ENCODE peak calls at places on chromosome 4, in seven cellular contexts. Z, D, P, L, E, F and Q are unnamed samples.
A peak's percentile ranks its signal among the peaks of the same experiment; 100 is the strongest.

GRCh38 chr4:4990857-4991540 is 28.3 kb downstream of the CYTL1 start:
- DNase-seq in D (no peak), L (peak; percentile 40), Z (no peak), E (no peak), P (peak; percentile 92), F (peak; percentile 78), Q (no peak)

GRCh38 chr4:182768821-182769220 is 148.4 kb downstream of the DCTD start:
- DNase-seq in F (no peak), D (no peak), E (no peak), Z (no peak), P (no peak), L (no peak), Q (no peak)

GRCh38 chr4:177574446-177574845 is 132.2 kb upstream of the AGA start:
- DNase-seq in D (no peak), L (no peak), F (no peak), E (no peak), P (no peak), Z (no peak), Q (no peak)

GRCh38 chr4:10917475-10918103 is 233.0 kb upstream of the CLNK start:
- DNase-seq in F (no peak), Z (no peak), D (no peak), P (no peak), L (no peak), E (no peak), Q (no peak)

GRCh38 chr4:46404961-46405360 is 15.0 kb upstream of the GABRA2 start:
- DNase-seq in F (no peak), E (no peak), P (peak; percentile 69), Z (peak; percentile 59), L (no peak), D (peak; percentile 24), Q (no peak)

GRCh38 chr4:52554606-52555355 is 104.3 kb downstream of the USP46 start:
- DNase-seq in Z (no peak), E (no peak), L (no peak), D (no peak), P (no peak), F (no peak), Q (no peak)

GRCh38 chr4:157294575-157294974 is 74.0 kb downstream of the GRIA2 start:
- DNase-seq in L (no peak), E (no peak), D (no peak), F (no peak), P (no peak), Z (no peak), Q (no peak)

GRCh38 chr4:13888112-13888511 is 260.6 kb upstream of the BOD1L1 start:
- DNase-seq in F (peak; percentile 85), L (no peak), P (no peak), D (no peak), E (no peak), Z (no peak), Q (no peak)

GRCh38 chr4:164252286-164252685 is 501.6 kb upstream of the SMIM31 start:
- DNase-seq in P (no peak), L (no peak), E (peak; percentile 15), D (no peak), Z (no peak), F (no peak), Q (no peak)

GRCh38 chr4:5894266-5894665 is 1.4 kb upstream of the CRMP1 start:
- DNase-seq in D (no peak), Z (peak; percentile 56), P (no peak), E (no peak), L (no peak), F (no peak), Q (peak; percentile 58)

GRCh38 chr4:16752150-16752549 is 146.3 kb downstream of the LDB2 start:
- DNase-seq in L (peak; percentile 4), E (no peak), D (no peak), P (no peak), F (no peak), Z (no peak), Q (no peak)

GRCh38 chr4:134326866-134327265 is 125.3 kb upstream of the PABPC4L start:
- DNase-seq in Z (no peak), F (no peak), E (no peak), P (peak; percentile 34), L (no peak), D (no peak), Q (no peak)

GRCh38 chr4:149166886-149167285 is 648.8 kb downstream of the IQCM start:
- DNase-seq in F (no peak), E (no peak), Z (no peak), D (no peak), L (no peak), P (no peak), Q (no peak)

GRCh38 chr4:138935-139334 is 14.6 kb downstream of the ZNF718 start:
- DNase-seq in F (no peak), D (no peak), P (no peak), Z (no peak), L (no peak), E (no peak), Q (no peak)

GRCh38 chr4:140857111-140857510 is 100.9 kb upstream of the TBC1D9 start:
- DNase-seq in L (no peak), D (no peak), F (no peak), P (no peak), Z (no peak), E (no peak), Q (no peak)

GRCh38 chr4:141462361-141462760 is 174.0 kb upstream of the IL15 start:
- DNase-seq in E (no peak), D (no peak), F (no peak), P (no peak), L (no peak), Z (no peak), Q (no peak)

GRCh38 chr4:137711502-137711901 is 179.2 kb upstream of the PCDH18 start:
- DNase-seq in Z (no peak), P (no peak), D (no peak), F (no peak), E (no peak), L (no peak), Q (no peak)

GRCh38 chr4:165748321-165748720 is 124.7 kb upstream of the TLL1 start:
- DNase-seq in F (no peak), P (no peak), D (no peak), Z (no peak), E (no peak), L (no peak), Q (no peak)

GRCh38 chr4:30866907-30867306 is 146.7 kb downstream of the PCDH7 start:
- DNase-seq in L (no peak), F (no peak), D (no peak), E (no peak), Z (no peak), P (no peak), Q (no peak)

GRCh38 chr4:52869196-52869595 is 7.1 kb downstream of the RASL11B start:
- DNase-seq in P (peak; percentile 91), D (no peak), E (no peak), Z (peak; percentile 50), F (no peak), L (peak; percentile 36), Q (no peak)

GRCh38 chr4:119025916-119026661 is 109.5 kb upstream of the MYOZ2 start:
- DNase-seq in Z (no peak), E (no peak), F (peak; percentile 90), P (no peak), L (no peak), D (peak; percentile 54), Q (no peak)

GRCh38 chr4:8188085-8188484 is 11.0 kb upstream of the SH3TC1 start:
- DNase-seq in P (peak; percentile 58), E (no peak), D (no peak), Z (no peak), L (no peak), F (no peak), Q (no peak)

GRCh38 chr4:173656898-173657297 is 126.9 kb upstream of the HAND2 start:
- DNase-seq in P (no peak), F (no peak), Z (no peak), D (no peak), E (no peak), L (no peak), Q (no peak)

GRCh38 chr4:155952546-155952945 is 1.1 kb downstream of the CTSO start:
- DNase-seq in Z (no peak), F (no peak), E (no peak), P (no peak), D (no peak), L (no peak), Q (no peak)

GRCh38 chr4:152734699-152735050 is 44.9 kb downstream of the TIGD4 start:
- DNase-seq in P (no peak), D (no peak), Z (no peak), L (no peak), E (no peak), F (no peak), Q (no peak)

GRCh38 chr4:3418029-3418762 is 23.6 kb upstream of the HGFAC start:
- DNase-seq in D (no peak), L (no peak), F (no peak), E (no peak), Z (peak; percentile 7), P (peak; percentile 55), Q (no peak)
- TF ChIP-seq CTCF in D (no peak), L (peak; percentile 21), F (peak; percentile 21), E (peak; percentile 24), Z (peak; percentile 52), P (no peak), Q (no peak)

DNA sequence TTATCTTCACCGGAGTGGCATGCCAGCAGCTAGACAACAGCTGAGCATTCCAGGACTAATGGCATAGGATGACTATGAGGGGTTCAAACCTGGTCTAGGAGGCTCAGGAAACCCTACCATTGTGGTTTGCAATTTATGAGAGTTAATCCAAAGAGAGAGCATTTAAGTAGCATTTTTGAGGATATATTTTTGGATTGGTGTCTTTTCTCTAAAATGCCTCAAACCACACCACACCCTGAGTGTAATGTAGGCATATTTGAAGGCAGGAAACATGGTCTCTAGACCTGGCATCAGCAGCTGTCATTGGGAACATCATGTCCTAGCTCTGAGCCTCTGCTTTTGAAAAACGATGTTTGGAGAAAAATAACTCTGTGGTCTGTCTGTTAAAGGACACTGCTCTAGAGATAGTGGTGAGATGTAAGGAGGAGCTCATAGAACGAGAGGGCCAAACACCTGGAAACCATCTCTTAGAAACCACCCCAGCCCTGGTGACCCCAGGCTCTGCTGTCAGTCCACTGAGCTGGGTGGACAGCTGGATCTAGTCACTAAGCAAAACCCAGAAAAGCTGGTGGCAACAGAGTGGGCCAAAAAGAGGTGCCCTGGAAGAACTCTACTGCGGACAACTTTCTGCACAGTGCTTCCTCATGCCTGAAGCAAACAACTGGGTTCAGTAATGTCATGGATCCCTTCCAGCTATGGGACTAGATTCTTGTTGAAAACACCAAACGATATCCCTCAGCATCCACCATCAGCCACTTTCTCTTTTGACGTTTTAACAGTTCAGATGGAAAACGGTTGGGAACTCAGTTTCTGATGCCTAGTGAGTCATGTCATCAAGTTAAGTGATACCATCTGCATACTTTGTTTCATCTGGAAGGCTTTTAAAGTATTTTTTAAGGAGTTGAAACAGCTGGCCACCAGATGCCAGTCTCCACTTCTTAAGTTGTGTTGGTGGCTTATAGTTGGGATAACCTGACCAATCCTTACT is 100.2 kb upstream of the C1QTNF7 start:
- DNase-seq in L (peak; percentile 99), P (no peak), Z (no peak), F (peak; percentile 95), D (no peak), E (no peak), Q (no peak)
- TF ChIP-seq CTCF in L (no peak), P (no peak), Z (no peak), F (no peak), D (no peak), E (no peak), Q (no peak)

GRCh38 chr4:36823199-36823967 is 421.2 kb upstream of the NWD2 start:
- DNase-seq in F (no peak), P (peak; percentile 35), E (no peak), L (no peak), Z (no peak), D (no peak), Q (no peak)

GRCh38 chr4:36824682-36825081 is 419.9 kb upstream of the NWD2 start:
- DNase-seq in F (no peak), L (no peak), E (no peak), P (no peak), Z (no peak), D (no peak), Q (no peak)
- TF ChIP-seq CTCF in F (no peak), L (no peak), E (peak; percentile 30), P (no peak), Z (no peak), D (no peak), Q (no peak)

GRCh38 chr4:2462992-2463762 is 5.7 kb upstream of the RNF4 start:
- DNase-seq in L (no peak), Z (no peak), D (no peak), P (peak; percentile 43), F (no peak), E (no peak), Q (no peak)
- TF ChIP-seq CTCF in L (peak; percentile 1), Z (no peak), D (no peak), P (no peak), F (no peak), E (no peak), Q (no peak)